ENCODE peak calls at places on chromosomes 7 and 10, in eight cellular contexts. I is uterus; U is body of pancreas; E is dorsolateral prefrontal cortex; S is right lobe of liver; B is CD8-positive, alpha-beta memory T cell; F is epithelial cell of esophagus; Z is CD8-positive, alpha-beta T cell. X is an unnamed sample.

GRCh38 chr10:105989995-105990394 is 1174.5 kb downstream of the SORCS1 start:
- DNase-seq in I (no peak), U (no peak), E (no peak), S (no peak), B (no peak), F (no peak), Z (no peak), X (no peak)

GRCh38 chr7:77995717-77996116 is 197.1 kb downstream of the PHTF2 start:
- DNase-seq in I (no peak), U (no peak), E (no peak), S (no peak), B (no peak), F (no peak), Z (no peak), X (no peak)

GRCh38 chr7:107931740-107932515 is 40.9 kb downstream of the DLD start:
- DNase-seq in I (no peak), U (peak; percentile 30), E (no peak), S (no peak), B (no peak), F (no peak), Z (no peak), X (no peak)

GRCh38 chr7:151142686-151143040 is 24.8 kb downstream of the GBX1 start:
- DNase-seq in I (no peak), U (peak; percentile 50), E (peak; percentile 82), S (no peak), B (no peak), F (no peak), Z (no peak), X (peak; percentile 10)

GRCh38 chr10:68861253-68861652 is 33.9 kb downstream of the STOX1 start:
- DNase-seq in I (no peak), U (no peak), E (no peak), S (no peak), B (no peak), F (peak; percentile 6), Z (no peak), X (no peak)

GRCh38 chr7:36742911-36743775 is 18.8 kb upstream of the AOAH start:
- DNase-seq in I (no peak), U (no peak), E (no peak), S (no peak), B (no peak), F (no peak), Z (no peak), X (no peak)

GRCh38 chr10:1452777-1453176 is 284.5 kb downstream of the ADARB2 start:
- DNase-seq in I (no peak), U (no peak), E (no peak), S (no peak), B (no peak), F (no peak), Z (no peak), X (no peak)

GRCh38 chr7:100911484-100911883 is 15.8 kb upstream of the ACHE start:
- DNase-seq in I (no peak), U (no peak), E (no peak), S (no peak), B (no peak), F (no peak), Z (no peak), X (no peak)

GRCh38 chr10:60096761-60097513 is 190.6 kb upstream of the CCDC6 start:
- DNase-seq in I (no peak), U (no peak), E (no peak), S (no peak), B (no peak), F (no peak), Z (no peak), X (no peak)

GRCh38 chr7:103532955-103533354 is 86.9 kb upstream of the SLC26A5 start:
- DNase-seq in I (no peak), U (no peak), E (no peak), S (no peak), B (no peak), F (no peak), Z (no peak), X (no peak)

GRCh38 chr10:103715430-103715829 is 139.9 kb downstream of the SH3PXD2A start:
- DNase-seq in I (no peak), U (no peak), E (no peak), S (no peak), B (no peak), F (peak; percentile 79), Z (no peak), X (no peak)

GRCh38 chr7:155584763-155585531 is 38.6 kb upstream of the CNPY1 start:
- DNase-seq in I (no peak), U (peak; percentile 71), E (no peak), S (no peak), B (no peak), F (peak; percentile 50), Z (no peak), X (peak; percentile 60)

GRCh38 chr7:48637382-48637781 is 287.0 kb upstream of the CDC14C start:
- DNase-seq in I (no peak), U (no peak), E (no peak), S (no peak), B (no peak), F (peak; percentile 45), Z (no peak), X (no peak)

GRCh38 chr10:87054373-87055295 is 34.5 kb downstream of the FAM25A start:
- DNase-seq in I (no peak), U (no peak), E (no peak), S (no peak), B (no peak), F (peak; percentile 36), Z (no peak), X (peak; percentile 76)

GRCh38 chr10:52318136-52318810 is 4.2 kb downstream of the DKK1 start:
- DNase-seq in I (no peak), U (no peak), E (no peak), S (no peak), B (no peak), F (no peak), Z (no peak), X (no peak)

DNA sequence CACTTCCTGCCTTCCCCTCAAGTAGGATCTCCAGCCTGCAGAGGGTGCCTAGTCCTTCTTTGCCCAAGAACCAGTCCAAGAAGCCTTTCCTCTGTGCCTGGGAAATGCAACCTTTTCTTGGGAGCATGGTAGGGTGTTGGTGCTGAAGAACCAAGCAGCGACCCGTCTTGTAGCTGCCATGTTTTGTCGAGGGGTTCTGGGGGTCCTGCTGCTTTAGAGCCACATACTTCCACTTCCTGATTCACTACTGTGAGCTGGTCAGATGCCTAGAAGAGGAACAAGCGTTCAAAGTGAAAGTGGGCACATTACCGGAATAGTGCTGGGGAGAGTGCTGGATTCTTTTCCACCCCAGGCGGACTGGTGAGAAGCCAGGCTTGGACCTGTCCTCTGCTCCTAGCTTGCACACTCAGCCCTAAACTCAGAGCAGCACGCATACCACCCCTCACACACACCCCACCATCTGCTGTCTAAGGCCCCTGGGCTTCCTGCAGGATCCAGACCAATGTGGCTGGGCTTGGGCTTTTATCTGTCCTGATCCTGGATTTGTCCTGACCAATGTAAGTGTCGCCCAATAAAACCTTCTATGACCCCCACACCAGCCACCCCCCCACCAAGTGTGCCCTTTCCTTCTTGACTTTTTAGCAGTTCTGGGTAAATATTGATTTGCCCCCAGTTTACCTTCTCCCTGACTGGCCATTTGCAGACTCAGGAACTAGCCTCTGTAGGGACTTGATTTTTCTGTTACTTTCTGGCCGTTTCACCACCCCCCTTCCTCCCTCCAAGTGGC is 1.5 kb upstream of the HOXA13 start:
- DNase-seq in I (no peak), U (no peak), E (no peak), S (no peak), B (no peak), F (no peak), Z (peak; percentile 48), X (no peak)
- H3K4me3 ChIP-seq in I (no peak overlapping the region), U (no peak overlapping the region), E (no peak overlapping the region), S (no peak overlapping the region), B (no peak overlapping the region), F (no peak overlapping the region), Z (no peak overlapping the region), X (no peak overlapping the region)

GRCh38 chr7:5414876-5415275 is 8.8 kb downstream of the TNRC18 start:
- DNase-seq in I (peak; percentile 62), U (no peak), E (no peak), S (no peak), B (no peak), F (no peak), Z (no peak), X (no peak)

GRCh38 chr7:5420841-5421625 is 2.6 kb downstream of the TNRC18 start:
- DNase-seq in I (no peak), U (peak; percentile 41), E (no peak), S (peak; percentile 53), B (no peak), F (no peak), Z (no peak), X (no peak)

GRCh38 chr7:5420108-5420840 is 3.4 kb downstream of the TNRC18 start:
- DNase-seq in I (peak; percentile 35), U (peak; percentile 47), E (no peak), S (peak; percentile 54), B (no peak), F (no peak), Z (no peak), X (no peak)

GRCh38 chr7:5419523-5420107 is 4.0 kb downstream of the TNRC18 start:
- DNase-seq in I (peak; percentile 30), U (peak; percentile 54), E (no peak), S (peak; percentile 38), B (no peak), F (no peak), Z (no peak), X (no peak)

GRCh38 chr7:5417106-5418071 is 6.2 kb downstream of the TNRC18 start:
- DNase-seq in I (no peak), U (peak; percentile 43), E (no peak), S (no peak), B (no peak), F (no peak), Z (no peak), X (no peak)
- H3K4me3 ChIP-seq in I (no peak overlapping the region), U (no peak overlapping the region), E (no peak overlapping the region), S (no peak overlapping the region), B (no peak overlapping the region), F (no peak overlapping the region), Z (no peak overlapping the region), X (no peak overlapping the region)

DNA sequence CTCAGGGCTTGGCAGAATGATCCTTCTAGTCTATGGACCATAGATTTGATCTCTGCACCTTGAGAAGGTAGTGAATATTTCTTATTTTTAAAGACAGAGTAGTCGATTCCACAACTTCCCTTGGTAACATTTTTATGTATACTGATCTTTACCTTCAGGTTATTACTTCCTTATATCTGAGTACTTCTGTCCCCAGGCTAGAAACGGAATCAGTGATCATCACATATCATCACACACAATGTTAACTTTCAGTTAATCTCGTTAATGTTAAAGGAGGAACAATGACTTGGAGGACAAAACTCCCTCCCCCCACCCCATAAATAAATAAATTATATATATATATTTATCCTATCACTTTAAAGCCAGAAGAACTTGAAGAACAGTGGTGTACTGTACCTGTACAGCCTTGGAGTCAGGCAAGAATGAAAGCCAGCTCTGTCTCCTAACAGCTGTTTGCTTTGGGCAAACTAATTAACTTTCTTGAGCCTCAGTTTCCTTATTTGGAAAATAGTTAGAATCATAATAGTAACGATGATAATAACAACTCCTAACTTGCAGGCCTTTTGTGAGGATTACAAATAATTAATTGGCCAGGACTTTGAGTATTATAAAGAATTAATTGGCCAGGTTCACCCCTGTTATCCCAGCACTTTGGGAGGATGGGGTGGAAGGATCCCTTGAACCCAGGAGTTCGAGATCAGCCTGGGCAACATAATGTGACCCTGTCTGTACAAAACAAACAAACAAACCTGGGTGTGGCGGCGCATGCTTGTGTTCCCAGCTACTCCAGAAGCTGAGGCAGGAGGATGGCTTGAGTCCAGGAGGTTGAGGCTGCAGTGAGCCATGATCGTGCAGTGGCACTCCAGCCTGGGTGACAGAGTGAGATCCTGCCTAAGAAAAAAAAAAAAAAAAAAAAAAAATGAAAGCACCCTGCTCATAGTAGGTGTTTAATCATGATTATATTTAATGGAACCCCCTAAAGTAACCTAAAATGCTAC is 63.5 kb downstream of the SAMD9 start:
- DNase-seq in I (no peak), U (no peak), E (no peak), S (no peak), B (no peak), F (no peak), Z (no peak), X (no peak)
- H3K4me3 ChIP-seq in I (no peak overlapping the region), U (no peak overlapping the region), E (no peak overlapping the region), S (no peak overlapping the region), B (no peak overlapping the region), F (no peak overlapping the region), Z (no peak overlapping the region), X (no peak overlapping the region)

GRCh38 chr10:61837748-61838055 is 63.8 kb upstream of the ARID5B start:
- DNase-seq in I (no peak), U (no peak), E (no peak), S (no peak), B (no peak), F (no peak), Z (no peak), X (no peak)
- H3K4me3 ChIP-seq in I (no peak overlapping the region), U (no peak overlapping the region), E (no peak overlapping the region), S (no peak overlapping the region), B (no peak overlapping the region), F (no peak overlapping the region), Z (no peak overlapping the region), X (no peak overlapping the region)

X was measured in WERI-Rb-1.